ENCODE peak calls at places on chromosome 17, in five cellular contexts. S is spleen, T is cardiac muscle cell, D is right cardiac atrium, C is testis. Z is an unnamed sample.
A peak's percentile ranks its signal among the peaks of the same experiment; 100 is the strongest.

GRCh38 chr17:72726936-72727335 is 365.6 kb downstream of the SLC39A11 start:
- DNase-seq in S (no peak), T (no peak), D (no peak), C (no peak), Z (no peak)

GRCh38 chr17:38917259-38917658 is 8.2 kb upstream of the LASP1NB start:
- DNase-seq in S (no peak), T (no peak), D (no peak), C (peak; percentile 8), Z (no peak)

GRCh38 chr17:29694923-29695563 is 72.3 kb upstream of the CORO6 start:
- DNase-seq in S (no peak), T (peak; percentile 41), D (no peak), C (no peak), Z (no peak)

GRCh38 chr17:41750866-41751265 is 16.4 kb upstream of the HAP1 start:
- DNase-seq in S (no peak), T (no peak), D (no peak), C (no peak), Z (peak; percentile 52)

GRCh38 chr17:72604518-72604917 is 483.7 kb downstream of the SOX9 start:
- DNase-seq in S (no peak), T (no peak), D (no peak), C (no peak), Z (peak; percentile 61)

GRCh38 chr17:6393368-6393952 is 41.5 kb downstream of the AIPL1 start:
- DNase-seq in S (no peak), T (no peak), D (no peak), C (no peak), Z (no peak)

GRCh38 chr17:27929990-27930389 is 36.8 kb upstream of the LYRM9 start:
- DNase-seq in S (no peak), T (peak; percentile 3), D (no peak), C (no peak), Z (no peak)

GRCh38 chr17:65656390-65657250 is 95.2 kb upstream of the AXIN2 start:
- DNase-seq in S (no peak), T (peak; percentile 31), D (no peak), C (no peak), Z (no peak)

GRCh38 chr17:59844884-59845594 is 47.7 kb downstream of the TUBD1 start:
- DNase-seq in S (no peak), T (peak; percentile 70), D (no peak), C (no peak), Z (no peak)

GRCh38 chr17:9226794-9227135 is 205.5 kb downstream of the NTN1 start:
- DNase-seq in S (peak; percentile 82), T (no peak), D (peak; percentile 55), C (no peak), Z (no peak)

GRCh38 chr17:66580178-66580577 is 254.7 kb upstream of the CACNG5 start:
- DNase-seq in S (no peak), T (peak; percentile 49), D (peak; percentile 78), C (peak; percentile 81), Z (no peak)

GRCh38 chr17:30064738-30065137 is 51.9 kb upstream of the NSRP1 start:
- DNase-seq in S (no peak), T (no peak), D (no peak), C (no peak), Z (no peak)

GRCh38 chr17:31068291-31068690 is 26.5 kb upstream of the NF1 start:
- DNase-seq in S (no peak), T (peak; percentile 56), D (peak; percentile 69), C (peak; percentile 48), Z (peak; percentile 68)

GRCh38 chr17:2926019-2926650 is 129.9 kb downstream of the RAP1GAP2 start:
- DNase-seq in S (no peak), T (no peak), D (no peak), C (no peak), Z (peak; percentile 43)

GRCh38 chr17:68800731-68801130 is 154.5 kb downstream of the ABCA8 start:
- DNase-seq in S (no peak), T (peak; percentile 83), D (no peak), C (no peak), Z (no peak)

GRCh38 chr17:36885761-36886365 is 51.4 kb upstream of the LHX1 start:
- DNase-seq in S (no peak), T (no peak), D (no peak), C (no peak), Z (no peak)
- H3K27me3 ChIP-seq in S (peaks cover 17% of the 10 kb centered on the region), T (no peaks in the 10 kb centered on the region), D (no peaks in the 10 kb centered on the region), C (no peaks in the 10 kb centered on the region), Z (no peaks in the 10 kb centered on the region)

GRCh38 chr17:49745175-49746139 is 18.5 kb downstream of the FAM117A start:
- DNase-seq in S (no peak), T (no peak), D (no peak), C (no peak), Z (no peak)
- H3K27ac ChIP-seq in S (peak overlapping the region; percentile 79), T (no peak overlapping the region), D (no peak overlapping the region), C (no peak overlapping the region), Z (no peak overlapping the region)

GRCh38 chr17:8001976-8002645 is at the start of gene GUCY2D:
- DNase-seq in S (peak; percentile 87), T (no peak), D (no peak), C (no peak), Z (peak; percentile 65)
- H3K27me3 ChIP-seq in S (peaks cover 33% of the 10 kb centered on the region), T (peaks cover 59% of the 10 kb centered on the region), D (no peaks in the 10 kb centered on the region), C (no peaks in the 10 kb centered on the region), Z (no peaks in the 10 kb centered on the region)

GRCh38 chr17:77802811-77803220 is 155.7 kb upstream of the TNRC6C start:
- DNase-seq in S (peak; percentile 19), T (peak; percentile 61), D (peak; percentile 73), C (no peak), Z (peak; percentile 94)
- H3K27ac ChIP-seq in S (no peak overlapping the region), T (no peak overlapping the region), D (no peak overlapping the region), C (no peak overlapping the region), Z (peak overlapping the region; percentile 92)

DNA sequence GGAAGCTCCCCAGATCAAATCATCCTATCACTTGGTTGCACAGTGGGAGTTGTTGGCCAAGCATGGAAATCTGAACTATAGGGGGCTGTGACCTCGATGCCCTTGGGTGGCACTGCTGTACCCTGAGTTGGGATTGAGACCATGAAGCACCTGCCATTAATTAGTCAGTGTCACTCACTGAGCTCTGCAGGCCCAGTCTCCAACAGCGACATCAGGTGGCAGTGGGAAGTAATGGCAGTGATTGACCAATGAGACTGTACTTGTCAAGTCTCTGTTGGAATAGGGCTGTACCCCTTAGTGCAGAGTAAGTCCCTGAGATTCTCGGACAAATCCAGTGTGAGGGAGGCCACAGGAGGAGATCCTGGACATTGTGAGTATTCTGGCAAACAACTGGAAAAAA is 118.0 kb upstream of the RPL38 start:
- DNase-seq in S (no peak), T (peak; percentile 1), D (no peak), C (no peak), Z (peak; percentile 71)
- H3K27me3 ChIP-seq in S (peaks cover 3% of the 10 kb centered on the region), T (no peaks in the 10 kb centered on the region), D (no peaks in the 10 kb centered on the region), C (no peaks in the 10 kb centered on the region), Z (no peaks in the 10 kb centered on the region)

Z was measured in WERI-Rb-1.